ENCODE peak calls at places on chromosomes 6 and 20, in seven cellular contexts. One of them, this sample, is unnamed.

GRCh38 chr6:146768722-146769121 is 169.9 kb downstream of the ADGB start:
- DNase-seq in hepatic stellate cell: no peak
- DNase-seq in hypothalamus: no peak
- DNase-seq in stimulated activated CD4-positive, alpha-beta T cell treated with anti-CD3 and anti-CD28 coated beads, Interleukin-4, amount 100 ng/mL, for 1 hour: no peak
- DNase-seq in memory B cell: no peak
- DNase-seq in small intestine: no peak
- DNase-seq in substantia nigra: no peak
- DNase-seq in this sample: no peak

GRCh38 chr6:12801141-12801540 is 84.6 kb downstream of the PHACTR1 start:
- DNase-seq in hepatic stellate cell: no peak
- DNase-seq in hypothalamus: no peak
- DNase-seq in stimulated activated CD4-positive, alpha-beta T cell treated with anti-CD3 and anti-CD28 coated beads, Interleukin-4, amount 100 ng/mL, for 1 hour: no peak
- DNase-seq in memory B cell: no peak
- DNase-seq in small intestine: no peak
- DNase-seq in substantia nigra: no peak
- DNase-seq in this sample: no peak

GRCh38 chr6:119197271-119197670 is 118.8 kb upstream of the FAM184A start:
- DNase-seq in hepatic stellate cell: no peak
- DNase-seq in hypothalamus: no peak
- DNase-seq in stimulated activated CD4-positive, alpha-beta T cell treated with anti-CD3 and anti-CD28 coated beads, Interleukin-4, amount 100 ng/mL, for 1 hour: no peak
- DNase-seq in memory B cell: no peak
- DNase-seq in small intestine: no peak
- DNase-seq in substantia nigra: no peak
- DNase-seq in this sample: no peak

GRCh38 chr6:36807143-36807542 is 32.1 kb downstream of the CPNE5 start:
- DNase-seq in hepatic stellate cell: no peak
- DNase-seq in hypothalamus: no peak
- DNase-seq in stimulated activated CD4-positive, alpha-beta T cell treated with anti-CD3 and anti-CD28 coated beads, Interleukin-4, amount 100 ng/mL, for 1 hour: no peak
- DNase-seq in memory B cell: no peak
- DNase-seq in small intestine: no peak
- DNase-seq in substantia nigra: no peak
- DNase-seq in this sample: no peak

GRCh38 chr20:60048634-60049578 is 90.7 kb downstream of the CDH26 start:
- DNase-seq in hepatic stellate cell: no peak
- DNase-seq in hypothalamus: no peak
- DNase-seq in stimulated activated CD4-positive, alpha-beta T cell treated with anti-CD3 and anti-CD28 coated beads, Interleukin-4, amount 100 ng/mL, for 1 hour: no peak
- DNase-seq in memory B cell: no peak
- DNase-seq in small intestine: no peak
- DNase-seq in substantia nigra: no peak
- DNase-seq in this sample: no peak

GRCh38 chr6:150418825-150419594 is 50.2 kb downstream of the IYD start:
- DNase-seq in hepatic stellate cell: peak
- DNase-seq in hypothalamus: peak
- DNase-seq in stimulated activated CD4-positive, alpha-beta T cell treated with anti-CD3 and anti-CD28 coated beads, Interleukin-4, amount 100 ng/mL, for 1 hour: peak
- DNase-seq in memory B cell: peak
- DNase-seq in small intestine: peak
- DNase-seq in substantia nigra: peak
- DNase-seq in this sample: no peak

GRCh38 chr6:44128020-44128917 is 915 bp downstream of the TMEM63B start:
- DNase-seq in hepatic stellate cell: peak
- DNase-seq in hypothalamus: no peak
- DNase-seq in stimulated activated CD4-positive, alpha-beta T cell treated with anti-CD3 and anti-CD28 coated beads, Interleukin-4, amount 100 ng/mL, for 1 hour: peak
- DNase-seq in memory B cell: peak
- DNase-seq in small intestine: peak
- DNase-seq in substantia nigra: no peak
- DNase-seq in this sample: no peak

GRCh38 chr6:56148488-56149190 is 98.7 kb downstream of the COL21A1 start:
- DNase-seq in hepatic stellate cell: no peak
- DNase-seq in hypothalamus: no peak
- DNase-seq in stimulated activated CD4-positive, alpha-beta T cell treated with anti-CD3 and anti-CD28 coated beads, Interleukin-4, amount 100 ng/mL, for 1 hour: no peak
- DNase-seq in memory B cell: no peak
- DNase-seq in small intestine: no peak
- DNase-seq in substantia nigra: no peak
- DNase-seq in this sample: no peak

GRCh38 chr6:100719883-100720682 is 161.0 kb downstream of the ASCC3 start:
- DNase-seq in hepatic stellate cell: no peak
- DNase-seq in hypothalamus: no peak
- DNase-seq in stimulated activated CD4-positive, alpha-beta T cell treated with anti-CD3 and anti-CD28 coated beads, Interleukin-4, amount 100 ng/mL, for 1 hour: no peak
- DNase-seq in memory B cell: no peak
- DNase-seq in small intestine: peak
- DNase-seq in substantia nigra: no peak
- DNase-seq in this sample: peak

GRCh38 chr6:28888097-28888496 is 35.7 kb downstream of the TRIM27 start:
- DNase-seq in hepatic stellate cell: no peak
- DNase-seq in hypothalamus: no peak
- DNase-seq in stimulated activated CD4-positive, alpha-beta T cell treated with anti-CD3 and anti-CD28 coated beads, Interleukin-4, amount 100 ng/mL, for 1 hour: no peak
- DNase-seq in memory B cell: no peak
- DNase-seq in small intestine: no peak
- DNase-seq in substantia nigra: no peak
- DNase-seq in this sample: no peak

GRCh38 chr20:44542902-44543301 is 21.0 kb upstream of the SERINC3 start:
- DNase-seq in hepatic stellate cell: no peak
- DNase-seq in hypothalamus: no peak
- DNase-seq in stimulated activated CD4-positive, alpha-beta T cell treated with anti-CD3 and anti-CD28 coated beads, Interleukin-4, amount 100 ng/mL, for 1 hour: no peak
- DNase-seq in memory B cell: no peak
- DNase-seq in small intestine: no peak
- DNase-seq in substantia nigra: no peak
- DNase-seq in this sample: no peak

GRCh38 chr6:166004491-166005275 is 163.0 kb downstream of the TBXT start:
- DNase-seq in hepatic stellate cell: no peak
- DNase-seq in hypothalamus: no peak
- DNase-seq in stimulated activated CD4-positive, alpha-beta T cell treated with anti-CD3 and anti-CD28 coated beads, Interleukin-4, amount 100 ng/mL, for 1 hour: no peak
- DNase-seq in memory B cell: no peak
- DNase-seq in small intestine: no peak
- DNase-seq in substantia nigra: no peak
- DNase-seq in this sample: no peak

GRCh38 chr20:21027569-21027968 is 78.6 kb downstream of the LINC00237 start:
- DNase-seq in hepatic stellate cell: no peak
- DNase-seq in hypothalamus: no peak
- DNase-seq in stimulated activated CD4-positive, alpha-beta T cell treated with anti-CD3 and anti-CD28 coated beads, Interleukin-4, amount 100 ng/mL, for 1 hour: no peak
- DNase-seq in memory B cell: no peak
- DNase-seq in small intestine: peak
- DNase-seq in substantia nigra: no peak
- DNase-seq in this sample: no peak

GRCh38 chr6:73752943-73753342 is 56.9 kb downstream of the CD109 start:
- DNase-seq in hepatic stellate cell: no peak
- DNase-seq in hypothalamus: no peak
- DNase-seq in stimulated activated CD4-positive, alpha-beta T cell treated with anti-CD3 and anti-CD28 coated beads, Interleukin-4, amount 100 ng/mL, for 1 hour: no peak
- DNase-seq in memory B cell: no peak
- DNase-seq in small intestine: no peak
- DNase-seq in substantia nigra: no peak
- DNase-seq in this sample: no peak

GRCh38 chr6:119495230-119495683 is 145.7 kb upstream of the MAN1A1 start:
- DNase-seq in hepatic stellate cell: no peak
- DNase-seq in hypothalamus: no peak
- DNase-seq in stimulated activated CD4-positive, alpha-beta T cell treated with anti-CD3 and anti-CD28 coated beads, Interleukin-4, amount 100 ng/mL, for 1 hour: no peak
- DNase-seq in memory B cell: no peak
- DNase-seq in small intestine: peak
- DNase-seq in substantia nigra: no peak
- DNase-seq in this sample: no peak

This sample was measured in T-helper 2 cell.